ENCODE peak calls at places on chromosomes 6 and 20, in ten cellular contexts. One of them, this sample, is unnamed.

GRCh38 chr6:4808396-4808795 is 32.2 kb downstream of the CDYL start:
- DNase-seq in CD4-positive, alpha-beta T cell: no peak
- DNase-seq in uterus: no peak
- DNase-seq in AG08396: no peak
- DNase-seq in stimulated activated CD4-positive, alpha-beta T cell treated with anti-CD3 and anti-CD28 coated beads, TNF-alpha, amount 100 ng/mL, for 1 hour: no peak
- DNase-seq in vagina: no peak
- DNase-seq in fibroblast of mammary gland: no peak
- DNase-seq in upper lobe of right lung: no peak
- DNase-seq in omental fat pad: no peak
- DNase-seq in NCI-H1930: no peak
- DNase-seq in this sample: no peak

GRCh38 chr6:13307508-13307995 is 20.8 kb downstream of the TBC1D7 start:
- DNase-seq in CD4-positive, alpha-beta T cell: no peak
- DNase-seq in uterus: no peak
- DNase-seq in AG08396: no peak
- DNase-seq in stimulated activated CD4-positive, alpha-beta T cell treated with anti-CD3 and anti-CD28 coated beads, TNF-alpha, amount 100 ng/mL, for 1 hour: no peak
- DNase-seq in vagina: no peak
- DNase-seq in fibroblast of mammary gland: peak; percentile 83
- DNase-seq in upper lobe of right lung: no peak
- DNase-seq in omental fat pad: no peak
- DNase-seq in NCI-H1930: no peak
- DNase-seq in this sample: no peak

GRCh38 chr6:52649521-52649920 is 21.4 kb upstream of the TMEM14A start:
- DNase-seq in CD4-positive, alpha-beta T cell: no peak
- DNase-seq in uterus: no peak
- DNase-seq in AG08396: no peak
- DNase-seq in stimulated activated CD4-positive, alpha-beta T cell treated with anti-CD3 and anti-CD28 coated beads, TNF-alpha, amount 100 ng/mL, for 1 hour: no peak
- DNase-seq in vagina: no peak
- DNase-seq in fibroblast of mammary gland: peak; percentile 76
- DNase-seq in upper lobe of right lung: no peak
- DNase-seq in omental fat pad: no peak
- DNase-seq in NCI-H1930: no peak
- DNase-seq in this sample: no peak

GRCh38 chr6:53770690-53771320 is 24.0 kb upstream of the LRRC1 start:
- DNase-seq in CD4-positive, alpha-beta T cell: no peak
- DNase-seq in uterus: no peak
- DNase-seq in AG08396: no peak
- DNase-seq in stimulated activated CD4-positive, alpha-beta T cell treated with anti-CD3 and anti-CD28 coated beads, TNF-alpha, amount 100 ng/mL, for 1 hour: no peak
- DNase-seq in vagina: no peak
- DNase-seq in fibroblast of mammary gland: no peak
- DNase-seq in upper lobe of right lung: no peak
- DNase-seq in omental fat pad: no peak
- DNase-seq in NCI-H1930: no peak
- DNase-seq in this sample: no peak

GRCh38 chr6:51571168-51571567 is 516.2 kb downstream of the PKHD1 start:
- DNase-seq in CD4-positive, alpha-beta T cell: no peak
- DNase-seq in uterus: no peak
- DNase-seq in AG08396: no peak
- DNase-seq in stimulated activated CD4-positive, alpha-beta T cell treated with anti-CD3 and anti-CD28 coated beads, TNF-alpha, amount 100 ng/mL, for 1 hour: no peak
- DNase-seq in vagina: no peak
- DNase-seq in fibroblast of mammary gland: no peak
- DNase-seq in upper lobe of right lung: no peak
- DNase-seq in omental fat pad: no peak
- DNase-seq in NCI-H1930: no peak
- DNase-seq in this sample: no peak

GRCh38 chr20:7650481-7650880 is 289.8 kb downstream of the HAO1 start:
- DNase-seq in CD4-positive, alpha-beta T cell: no peak
- DNase-seq in uterus: no peak
- DNase-seq in AG08396: peak; percentile 84
- DNase-seq in stimulated activated CD4-positive, alpha-beta T cell treated with anti-CD3 and anti-CD28 coated beads, TNF-alpha, amount 100 ng/mL, for 1 hour: no peak
- DNase-seq in vagina: no peak
- DNase-seq in fibroblast of mammary gland: peak; percentile 51
- DNase-seq in upper lobe of right lung: no peak
- DNase-seq in omental fat pad: no peak
- DNase-seq in NCI-H1930: no peak
- DNase-seq in this sample: no peak

GRCh38 chr6:35435075-35435837 is 16.9 kb upstream of the FANCE start:
- DNase-seq in CD4-positive, alpha-beta T cell: no peak
- DNase-seq in uterus: no peak
- DNase-seq in AG08396: no peak
- DNase-seq in stimulated activated CD4-positive, alpha-beta T cell treated with anti-CD3 and anti-CD28 coated beads, TNF-alpha, amount 100 ng/mL, for 1 hour: no peak
- DNase-seq in vagina: no peak
- DNase-seq in fibroblast of mammary gland: no peak
- DNase-seq in upper lobe of right lung: no peak
- DNase-seq in omental fat pad: no peak
- DNase-seq in NCI-H1930: no peak
- DNase-seq in this sample: no peak

GRCh38 chr6:163036251-163036650 is 308.5 kb downstream of the PACRG start:
- DNase-seq in CD4-positive, alpha-beta T cell: no peak
- DNase-seq in uterus: no peak
- DNase-seq in AG08396: no peak
- DNase-seq in stimulated activated CD4-positive, alpha-beta T cell treated with anti-CD3 and anti-CD28 coated beads, TNF-alpha, amount 100 ng/mL, for 1 hour: no peak
- DNase-seq in vagina: no peak
- DNase-seq in fibroblast of mammary gland: peak; percentile 2
- DNase-seq in upper lobe of right lung: no peak
- DNase-seq in omental fat pad: no peak
- DNase-seq in NCI-H1930: no peak
- DNase-seq in this sample: no peak

GRCh38 chr6:42441661-42442081 is 10.1 kb downstream of the TRERF1 start:
- DNase-seq in CD4-positive, alpha-beta T cell: no peak
- DNase-seq in uterus: no peak
- DNase-seq in AG08396: no peak
- DNase-seq in stimulated activated CD4-positive, alpha-beta T cell treated with anti-CD3 and anti-CD28 coated beads, TNF-alpha, amount 100 ng/mL, for 1 hour: no peak
- DNase-seq in vagina: no peak
- DNase-seq in fibroblast of mammary gland: no peak
- DNase-seq in upper lobe of right lung: no peak
- DNase-seq in omental fat pad: no peak
- DNase-seq in NCI-H1930: no peak
- DNase-seq in this sample: no peak

GRCh38 chr6:107495196-107495643 is 5.3 kb downstream of the SOBP start:
- DNase-seq in CD4-positive, alpha-beta T cell: no peak
- DNase-seq in uterus: peak; percentile 26
- DNase-seq in AG08396: peak; percentile 35
- DNase-seq in stimulated activated CD4-positive, alpha-beta T cell treated with anti-CD3 and anti-CD28 coated beads, TNF-alpha, amount 100 ng/mL, for 1 hour: no peak
- DNase-seq in vagina: no peak
- DNase-seq in fibroblast of mammary gland: peak; percentile 69
- DNase-seq in upper lobe of right lung: no peak
- DNase-seq in omental fat pad: no peak
- DNase-seq in NCI-H1930: no peak
- DNase-seq in this sample: no peak

GRCh38 chr6:170584954-170585498 is 589 bp upstream of the PDCD2 start:
- DNase-seq in CD4-positive, alpha-beta T cell: no peak
- DNase-seq in uterus: no peak
- DNase-seq in AG08396: no peak
- DNase-seq in stimulated activated CD4-positive, alpha-beta T cell treated with anti-CD3 and anti-CD28 coated beads, TNF-alpha, amount 100 ng/mL, for 1 hour: no peak
- DNase-seq in vagina: no peak
- DNase-seq in fibroblast of mammary gland: no peak
- DNase-seq in upper lobe of right lung: no peak
- DNase-seq in omental fat pad: no peak
- DNase-seq in NCI-H1930: no peak
- DNase-seq in this sample: no peak

GRCh38 chr20:3811421-3812258 is 8.7 kb upstream of the AP5S1 start:
- DNase-seq in CD4-positive, alpha-beta T cell: peak; percentile 96
- DNase-seq in uterus: peak; percentile 100
- DNase-seq in AG08396: peak; percentile 96
- DNase-seq in stimulated activated CD4-positive, alpha-beta T cell treated with anti-CD3 and anti-CD28 coated beads, TNF-alpha, amount 100 ng/mL, for 1 hour: peak; percentile 85
- DNase-seq in vagina: peak; percentile 99
- DNase-seq in fibroblast of mammary gland: peak; percentile 100
- DNase-seq in upper lobe of right lung: peak; percentile 99
- DNase-seq in omental fat pad: peak; percentile 97
- DNase-seq in NCI-H1930: no peak
- DNase-seq in this sample: peak; percentile 99

GRCh38 chr6:18215436-18215835 is 48.9 kb downstream of the DEK start:
- DNase-seq in CD4-positive, alpha-beta T cell: no peak
- DNase-seq in uterus: no peak
- DNase-seq in AG08396: no peak
- DNase-seq in stimulated activated CD4-positive, alpha-beta T cell treated with anti-CD3 and anti-CD28 coated beads, TNF-alpha, amount 100 ng/mL, for 1 hour: no peak
- DNase-seq in vagina: no peak
- DNase-seq in fibroblast of mammary gland: no peak
- DNase-seq in upper lobe of right lung: no peak
- DNase-seq in omental fat pad: no peak
- DNase-seq in NCI-H1930: no peak
- DNase-seq in this sample: no peak

GRCh38 chr6:3471286-3471685 is 14.4 kb upstream of the SLC22A23 start:
- DNase-seq in CD4-positive, alpha-beta T cell: no peak
- DNase-seq in uterus: no peak
- DNase-seq in AG08396: no peak
- DNase-seq in stimulated activated CD4-positive, alpha-beta T cell treated with anti-CD3 and anti-CD28 coated beads, TNF-alpha, amount 100 ng/mL, for 1 hour: no peak
- DNase-seq in vagina: no peak
- DNase-seq in fibroblast of mammary gland: no peak
- DNase-seq in upper lobe of right lung: no peak
- DNase-seq in omental fat pad: no peak
- DNase-seq in NCI-H1930: no peak
- DNase-seq in this sample: no peak

GRCh38 chr6:169824848-169825557 is 73.6 kb downstream of the ERMARD start:
- DNase-seq in CD4-positive, alpha-beta T cell: no peak
- DNase-seq in uterus: peak; percentile 5
- DNase-seq in AG08396: no peak
- DNase-seq in stimulated activated CD4-positive, alpha-beta T cell treated with anti-CD3 and anti-CD28 coated beads, TNF-alpha, amount 100 ng/mL, for 1 hour: no peak
- DNase-seq in vagina: peak; percentile 77
- DNase-seq in fibroblast of mammary gland: no peak
- DNase-seq in upper lobe of right lung: peak; percentile 46
- DNase-seq in omental fat pad: no peak
- DNase-seq in NCI-H1930: no peak
- DNase-seq in this sample: peak; percentile 48

GRCh38 chr20:4833074-4833473 is 111.4 kb downstream of the PRND start:
- DNase-seq in CD4-positive, alpha-beta T cell: no peak
- DNase-seq in uterus: no peak
- DNase-seq in AG08396: no peak
- DNase-seq in stimulated activated CD4-positive, alpha-beta T cell treated with anti-CD3 and anti-CD28 coated beads, TNF-alpha, amount 100 ng/mL, for 1 hour: no peak
- DNase-seq in vagina: no peak
- DNase-seq in fibroblast of mammary gland: no peak
- DNase-seq in upper lobe of right lung: no peak
- DNase-seq in omental fat pad: no peak
- DNase-seq in NCI-H1930: no peak
- DNase-seq in this sample: no peak

GRCh38 chr6:96811670-96812069 is 25.6 kb downstream of the GPR63 start:
- DNase-seq in CD4-positive, alpha-beta T cell: no peak
- DNase-seq in uterus: no peak
- DNase-seq in AG08396: no peak
- DNase-seq in stimulated activated CD4-positive, alpha-beta T cell treated with anti-CD3 and anti-CD28 coated beads, TNF-alpha, amount 100 ng/mL, for 1 hour: no peak
- DNase-seq in vagina: no peak
- DNase-seq in fibroblast of mammary gland: no peak
- DNase-seq in upper lobe of right lung: no peak
- DNase-seq in omental fat pad: no peak
- DNase-seq in NCI-H1930: no peak
- DNase-seq in this sample: no peak

GRCh38 chr6:157034433-157035230 is 257.5 kb downstream of the ARID1B start:
- DNase-seq in CD4-positive, alpha-beta T cell: no peak
- DNase-seq in uterus: no peak
- DNase-seq in AG08396: peak; percentile 33
- DNase-seq in stimulated activated CD4-positive, alpha-beta T cell treated with anti-CD3 and anti-CD28 coated beads, TNF-alpha, amount 100 ng/mL, for 1 hour: no peak
- DNase-seq in vagina: no peak
- DNase-seq in fibroblast of mammary gland: peak; percentile 76
- DNase-seq in upper lobe of right lung: no peak
- DNase-seq in omental fat pad: no peak
- DNase-seq in NCI-H1930: no peak
- DNase-seq in this sample: no peak

GRCh38 chr20:5120189-5120484 is 379 bp upstream of the PCNA start:
- DNase-seq in CD4-positive, alpha-beta T cell: no peak
- DNase-seq in uterus: no peak
- DNase-seq in AG08396: no peak
- DNase-seq in stimulated activated CD4-positive, alpha-beta T cell treated with anti-CD3 and anti-CD28 coated beads, TNF-alpha, amount 100 ng/mL, for 1 hour: no peak
- DNase-seq in vagina: no peak
- DNase-seq in fibroblast of mammary gland: no peak
- DNase-seq in upper lobe of right lung: no peak
- DNase-seq in omental fat pad: no peak
- DNase-seq in NCI-H1930: no peak
- DNase-seq in this sample: no peak

GRCh38 chr20:53752971-53753879 is 159.6 kb upstream of the ZNF217 start:
- DNase-seq in CD4-positive, alpha-beta T cell: no peak
- DNase-seq in uterus: no peak
- DNase-seq in AG08396: no peak
- DNase-seq in stimulated activated CD4-positive, alpha-beta T cell treated with anti-CD3 and anti-CD28 coated beads, TNF-alpha, amount 100 ng/mL, for 1 hour: no peak
- DNase-seq in vagina: no peak
- DNase-seq in fibroblast of mammary gland: peak; percentile 63
- DNase-seq in upper lobe of right lung: no peak
- DNase-seq in omental fat pad: no peak
- DNase-seq in NCI-H1930: no peak
- DNase-seq in this sample: no peak

GRCh38 chr6:86203044-86203443 is 560.4 kb upstream of the SYNCRIP start:
- DNase-seq in CD4-positive, alpha-beta T cell: no peak
- DNase-seq in uterus: no peak
- DNase-seq in AG08396: no peak
- DNase-seq in stimulated activated CD4-positive, alpha-beta T cell treated with anti-CD3 and anti-CD28 coated beads, TNF-alpha, amount 100 ng/mL, for 1 hour: no peak
- DNase-seq in vagina: no peak
- DNase-seq in fibroblast of mammary gland: no peak
- DNase-seq in upper lobe of right lung: no peak
- DNase-seq in omental fat pad: no peak
- DNase-seq in NCI-H1930: no peak
- DNase-seq in this sample: no peak

GRCh38 chr20:39424923-39425678 is 463.0 kb downstream of the DHX35 start:
- DNase-seq in CD4-positive, alpha-beta T cell: no peak
- DNase-seq in uterus: no peak
- DNase-seq in AG08396: no peak
- DNase-seq in stimulated activated CD4-positive, alpha-beta T cell treated with anti-CD3 and anti-CD28 coated beads, TNF-alpha, amount 100 ng/mL, for 1 hour: no peak
- DNase-seq in vagina: no peak
- DNase-seq in fibroblast of mammary gland: peak; percentile 28
- DNase-seq in upper lobe of right lung: no peak
- DNase-seq in omental fat pad: no peak
- DNase-seq in NCI-H1930: no peak
- DNase-seq in this sample: no peak

GRCh38 chr6:31438677-31439076 is 35.3 kb downstream of the MICA start:
- DNase-seq in CD4-positive, alpha-beta T cell: no peak
- DNase-seq in uterus: no peak
- DNase-seq in AG08396: no peak
- DNase-seq in stimulated activated CD4-positive, alpha-beta T cell treated with anti-CD3 and anti-CD28 coated beads, TNF-alpha, amount 100 ng/mL, for 1 hour: no peak
- DNase-seq in vagina: no peak
- DNase-seq in fibroblast of mammary gland: no peak
- DNase-seq in upper lobe of right lung: no peak
- DNase-seq in omental fat pad: no peak
- DNase-seq in NCI-H1930: no peak
- DNase-seq in this sample: no peak

GRCh38 chr6:129335792-129336191 is 374.2 kb downstream of the ARHGAP18 start:
- DNase-seq in CD4-positive, alpha-beta T cell: no peak
- DNase-seq in uterus: no peak
- DNase-seq in AG08396: no peak
- DNase-seq in stimulated activated CD4-positive, alpha-beta T cell treated with anti-CD3 and anti-CD28 coated beads, TNF-alpha, amount 100 ng/mL, for 1 hour: no peak
- DNase-seq in vagina: no peak
- DNase-seq in fibroblast of mammary gland: no peak
- DNase-seq in upper lobe of right lung: no peak
- DNase-seq in omental fat pad: no peak
- DNase-seq in NCI-H1930: no peak
- DNase-seq in this sample: no peak

GRCh38 chr6:16961577-16961976 is 140.3 kb upstream of the STMND1 start:
- DNase-seq in CD4-positive, alpha-beta T cell: no peak
- DNase-seq in uterus: no peak
- DNase-seq in AG08396: no peak
- DNase-seq in stimulated activated CD4-positive, alpha-beta T cell treated with anti-CD3 and anti-CD28 coated beads, TNF-alpha, amount 100 ng/mL, for 1 hour: no peak
- DNase-seq in vagina: no peak
- DNase-seq in fibroblast of mammary gland: no peak
- DNase-seq in upper lobe of right lung: no peak
- DNase-seq in omental fat pad: no peak
- DNase-seq in NCI-H1930: no peak
- DNase-seq in this sample: no peak

GRCh38 chr6:30500421-30501069 is 11.2 kb downstream of the HLA-E start:
- DNase-seq in CD4-positive, alpha-beta T cell: no peak
- DNase-seq in uterus: no peak
- DNase-seq in AG08396: no peak
- DNase-seq in stimulated activated CD4-positive, alpha-beta T cell treated with anti-CD3 and anti-CD28 coated beads, TNF-alpha, amount 100 ng/mL, for 1 hour: no peak
- DNase-seq in vagina: no peak
- DNase-seq in fibroblast of mammary gland: peak; percentile 48
- DNase-seq in upper lobe of right lung: no peak
- DNase-seq in omental fat pad: no peak
- DNase-seq in NCI-H1930: no peak
- DNase-seq in this sample: no peak

GRCh38 chr20:38842017-38842416 is 36.5 kb downstream of the PPP1R16B start:
- DNase-seq in CD4-positive, alpha-beta T cell: no peak
- DNase-seq in uterus: no peak
- DNase-seq in AG08396: no peak
- DNase-seq in stimulated activated CD4-positive, alpha-beta T cell treated with anti-CD3 and anti-CD28 coated beads, TNF-alpha, amount 100 ng/mL, for 1 hour: no peak
- DNase-seq in vagina: no peak
- DNase-seq in fibroblast of mammary gland: no peak
- DNase-seq in upper lobe of right lung: no peak
- DNase-seq in omental fat pad: no peak
- DNase-seq in NCI-H1930: no peak
- DNase-seq in this sample: no peak

GRCh38 chr6:37931076-37931465 is 111.5 kb downstream of the ZFAND3 start:
- DNase-seq in CD4-positive, alpha-beta T cell: no peak
- DNase-seq in uterus: no peak
- DNase-seq in AG08396: no peak
- DNase-seq in stimulated activated CD4-positive, alpha-beta T cell treated with anti-CD3 and anti-CD28 coated beads, TNF-alpha, amount 100 ng/mL, for 1 hour: no peak
- DNase-seq in vagina: no peak
- DNase-seq in fibroblast of mammary gland: no peak
- DNase-seq in upper lobe of right lung: no peak
- DNase-seq in omental fat pad: no peak
- DNase-seq in NCI-H1930: no peak
- DNase-seq in this sample: no peak

This sample was measured in posterior vena cava.